ENCODE peak calls at places on chromosomes 5 and 9, in seven cellular contexts. D, K, U, N, V, F and X are unnamed samples.

GRCh38 chr5:83440826-83441225 is 30.7 kb upstream of the VCAN start:
- DNase-seq in F (no peak), V (no peak), D (no peak), K (no peak), N (no peak), U (no peak), X (no peak)

GRCh38 chr5:155103164-155103563 is 89.6 kb downstream of the KIF4B start:
- DNase-seq in N (no peak), V (no peak), F (no peak), U (no peak), K (no peak), D (no peak), X (no peak)

GRCh38 chr5:102722930-102723329 is 32.2 kb upstream of the PAM start:
- DNase-seq in N (no peak), K (no peak), U (no peak), V (no peak), F (no peak), D (no peak), X (no peak)

GRCh38 chr9:85859751-85860150 is 81.2 kb upstream of the NAA35 start:
- DNase-seq in F (no peak), V (no peak), N (no peak), K (no peak), D (peak), U (no peak), X (no peak)

GRCh38 chr9:14993891-14994554 is 83.8 kb upstream of the FREM1 start:
- DNase-seq in U (no peak), V (no peak), N (no peak), F (no peak), K (no peak), D (no peak), X (no peak)

GRCh38 chr5:126920291-126920690 is 110.1 kb downstream of the MARCHF3 start:
- DNase-seq in V (peak), K (no peak), U (no peak), N (peak), D (no peak), F (no peak), X (peak)

GRCh38 chr5:78287833-78288232 is 6.7 kb downstream of the AP3B1 start:
- DNase-seq in V (peak), U (no peak), K (no peak), N (no peak), D (no peak), F (no peak), X (peak)

GRCh38 chr5:175235251-175235963 is 208.6 kb downstream of the DRD1 start:
- DNase-seq in N (no peak), D (peak), V (no peak), F (no peak), K (no peak), U (no peak), X (peak)

GRCh38 chr5:88776692-88777091 is 106.3 kb downstream of the MEF2C start:
- DNase-seq in D (no peak), U (no peak), K (no peak), V (no peak), N (no peak), F (no peak), X (no peak)

GRCh38 chr9:123893831-123894460 is 36.0 kb downstream of the DENND1A start:
- DNase-seq in U (no peak), N (no peak), F (no peak), V (no peak), K (no peak), D (no peak), X (no peak)

GRCh38 chr5:176529824-176530195 is 7.4 kb downstream of the RNF44 start:
- DNase-seq in K (no peak), D (no peak), F (no peak), N (no peak), V (no peak), U (no peak), X (no peak)

GRCh38 chr9:87891754-87892153 is 9.1 kb downstream of the SPATA31E1 start:
- DNase-seq in N (no peak), F (no peak), V (no peak), K (no peak), D (no peak), U (no peak), X (no peak)

GRCh38 chr5:5598547-5599113 is 176.2 kb downstream of the ICE1 start:
- DNase-seq in F (no peak), K (no peak), V (no peak), U (no peak), N (no peak), D (no peak), X (no peak)

GRCh38 chr9:37529111-37529510 is 43.4 kb downstream of the POLR1E start:
- DNase-seq in U (no peak), D (peak), N (no peak), K (no peak), V (no peak), F (no peak), X (no peak)

GRCh38 chr9:120187758-120188157 is 392.2 kb downstream of the CDK5RAP2 start:
- DNase-seq in V (no peak), F (no peak), U (no peak), N (no peak), K (no peak), D (no peak), X (no peak)

GRCh38 chr9:84592918-84593317 is 76.6 kb upstream of the NTRK2 start:
- DNase-seq in F (no peak), N (no peak), D (no peak), V (no peak), K (no peak), U (no peak), X (no peak)

GRCh38 chr5:57069115-57069835 is 104.6 kb upstream of the GPBP1 start:
- DNase-seq in K (no peak), D (no peak), F (no peak), V (no peak), N (no peak), U (no peak), X (no peak)

GRCh38 chr5:1783214-1783551 is 16.5 kb downstream of the MRPL36 start:
- DNase-seq in U (peak), N (no peak), V (no peak), D (peak), K (no peak), F (no peak), X (no peak)

GRCh38 chr5:133658327-133658726 is 46.0 kb upstream of the FSTL4 start:
- DNase-seq in K (no peak), F (no peak), D (no peak), N (no peak), V (no peak), U (no peak), X (no peak)

GRCh38 chr9:35488019-35488418 is 1.9 kb upstream of the RUSC2 start:
- DNase-seq in K (no peak), F (no peak), D (no peak), U (no peak), N (no peak), V (no peak), X (no peak)

GRCh38 chr5:131579917-131580671 is 54.9 kb downstream of the RAPGEF6 start:
- DNase-seq in F (no peak), K (no peak), V (no peak), D (no peak), N (no peak), U (no peak), X (no peak)

GRCh38 chr9:93302586-93303257 is 118.8 kb downstream of the WNK2 start:
- DNase-seq in V (peak), D (peak), U (peak), F (no peak), K (no peak), N (no peak), X (peak)

GRCh38 chr5:150809363-150809762 is 30.8 kb downstream of the SMIM3 start:
- DNase-seq in K (no peak), N (no peak), F (no peak), U (no peak), D (peak), V (no peak), X (no peak)

GRCh38 chr5:14280294-14280854 is 137.2 kb downstream of the TRIO start:
- DNase-seq in U (no peak), N (no peak), F (no peak), K (no peak), D (no peak), V (no peak), X (no peak)

GRCh38 chr5:108101105-108101504 is 280.8 kb downstream of the FBXL17 start:
- DNase-seq in D (no peak), N (peak), U (no peak), V (peak), K (no peak), F (no peak), X (peak)

GRCh38 chr9:111148994-111149759 is 110.9 kb upstream of the LPAR1 start:
- DNase-seq in V (no peak), U (no peak), K (no peak), D (no peak), N (no peak), F (no peak), X (peak)

GRCh38 chr5:180206993-180207392 is 2.0 kb downstream of the RASGEF1C start:
- DNase-seq in N (no peak), U (no peak), V (no peak), D (no peak), F (no peak), K (no peak), X (no peak)

GRCh38 chr5:93891491-93892480 is 150.4 kb upstream of the POU5F2 start:
- DNase-seq in N (no peak), V (no peak), D (peak), F (no peak), K (no peak), U (no peak), X (no peak)

GRCh38 chr9:68755752-68756151 is 50.7 kb downstream of the PIP5K1B start:
- DNase-seq in K (no peak), F (no peak), V (no peak), N (no peak), D (peak), U (no peak), X (no peak)

GRCh38 chr9:136686794-136687711 is at the start of gene AGPAT2:
- DNase-seq in D (peak), N (no peak), K (no peak), F (peak), U (peak), V (peak), X (peak)

GRCh38 chr5:124494540-124495116 is 251.8 kb downstream of the ZNF608 start:
- DNase-seq in N (no peak), K (no peak), U (no peak), F (no peak), D (no peak), V (no peak), X (no peak)

GRCh38 chr9:121225240-121225639 is 23.6 kb upstream of the RAB14 start:
- DNase-seq in F (no peak), D (no peak), N (no peak), V (no peak), U (no peak), K (no peak), X (no peak)

GRCh38 chr9:109052416-109052815 is 39.1 kb upstream of the CTNNAL1 start:
- DNase-seq in F (no peak), U (no peak), D (no peak), V (no peak), N (no peak), K (no peak), X (no peak)

GRCh38 chr5:125584119-125584518 is 837.7 kb upstream of the ZNF608 start:
- DNase-seq in N (peak), U (no peak), K (no peak), V (no peak), F (no peak), D (no peak), X (peak)

GRCh38 chr5:40084614-40085013 is 595.1 kb upstream of the PTGER4 start:
- DNase-seq in V (no peak), U (no peak), K (no peak), F (no peak), D (no peak), N (no peak), X (no peak)

GRCh38 chr5:43432486-43433365 is 20.5 kb upstream of the CCL28 start:
- DNase-seq in N (peak), D (no peak), F (no peak), V (peak), K (no peak), U (no peak), X (peak)

GRCh38 chr9:111815200-111816070 is 20.7 kb upstream of the SHOC1 start:
- DNase-seq in N (no peak), D (no peak), V (no peak), F (no peak), K (no peak), U (no peak), X (no peak)

GRCh38 chr5:168072665-168073064 is 218.8 kb upstream of the WWC1 start:
- DNase-seq in K (no peak), D (no peak), U (no peak), F (no peak), N (no peak), V (no peak), X (no peak)